ENCODE peak calls at places on chromosomes 6 and 20, in six cellular contexts. E is HepG2, N is HCT116, B is K562, H is H1, M is SK-N-SH. L is an unnamed sample.
A peak's percentile ranks its signal among the peaks of the same experiment; 100 is the strongest.

GRCh38 chr6:156601821-156602301 is 175.3 kb upstream of the ARID1B start:
- DNase-seq in E (no peak), H (no peak), B (no peak), N (no peak), M (no peak), L (no peak)

GRCh38 chr6:128139519-128139918 is 238.7 kb upstream of the THEMIS start:
- DNase-seq in N (no peak), E (peak; percentile 73), B (no peak), M (no peak), H (no peak), L (no peak)

GRCh38 chr20:8375898-8376297 is 243.8 kb downstream of the PLCB1 start:
- DNase-seq in H (no peak), N (no peak), M (no peak), E (no peak), B (no peak), L (no peak)

GRCh38 chr6:77561768-77562314 is 91.0 kb upstream of the MEI4 start:
- DNase-seq in N (no peak), B (no peak), H (no peak), E (no peak), M (no peak), L (no peak)

GRCh38 chr6:104601008-104601745 is 258.5 kb downstream of the HACE1 start:
- DNase-seq in B (no peak), E (no peak), M (no peak), N (no peak), H (no peak), L (no peak)

GRCh38 chr6:79574636-79575035 is 37.4 kb upstream of the LCA5 start:
- DNase-seq in E (peak; percentile 84), H (no peak), B (no peak), M (no peak), N (peak; percentile 8), L (peak; percentile 18)

GRCh38 chr20:3728876-3729275 is 3.6 kb upstream of the HSPA12B start:
- DNase-seq in B (no peak), N (no peak), M (peak; percentile 8), E (no peak), H (no peak), L (no peak)

GRCh38 chr6:156839591-156840001 is 62.4 kb downstream of the ARID1B start:
- DNase-seq in N (no peak), B (peak; percentile 66), H (no peak), M (no peak), E (no peak), L (no peak)

GRCh38 chr6:82248233-82248735 is 740 bp upstream of the IBTK start:
- DNase-seq in N (peak; percentile 49), M (no peak), E (peak; percentile 90), H (no peak), B (peak; percentile 68), L (no peak)

GRCh38 chr20:36591854-36592641 is 13.5 kb upstream of the RAB5IF start:
- DNase-seq in N (peak; percentile 22), M (peak; percentile 46), H (no peak), E (peak; percentile 73), B (peak; percentile 30), L (no peak)

GRCh38 chr20:44651507-44652373 is at the start of gene ADA:
- DNase-seq in M (peak; percentile 94), H (peak; percentile 82), N (no peak), E (peak; percentile 47), B (peak; percentile 76), L (no peak)

GRCh38 chr20:38202153-38202981 is 37.3 kb upstream of the TGM2 start:
- DNase-seq in N (no peak), M (no peak), H (no peak), E (no peak), B (peak; percentile 43), L (no peak)

GRCh38 chr6:129766959-129767728 is 57.2 kb upstream of the ARHGAP18 start:
- DNase-seq in B (peak; percentile 44), H (peak; percentile 66), E (no peak), M (peak; percentile 25), N (no peak), L (peak; percentile 13)

GRCh38 chr20:49983123-49983847 is 505 bp downstream of the SNAI1 start:
- DNase-seq in E (no peak), H (no peak), B (no peak), N (no peak), M (peak; percentile 62), L (no peak)

GRCh38 chr20:48288930-48289507 is 503.7 kb upstream of the SULF2 start:
- DNase-seq in E (peak; percentile 35), N (no peak), M (no peak), H (no peak), B (no peak), L (no peak)

GRCh38 chr6:4935981-4936680 is 67.7 kb downstream of the RPP40 start:
- DNase-seq in M (no peak), E (no peak), N (no peak), H (no peak), B (no peak), L (no peak)

GRCh38 chr20:25148181-25148981 is 47.1 kb upstream of the ENTPD6 start:
- DNase-seq in B (no peak), N (no peak), E (no peak), M (peak; percentile 56), H (peak; percentile 59), L (no peak)

GRCh38 chr6:47323887-47324286 is 14.2 kb upstream of the TNFRSF21 start:
- DNase-seq in N (no peak), B (no peak), H (no peak), M (no peak), E (no peak), L (no peak)

GRCh38 chr6:1066449-1066848 is 245.4 kb upstream of the FOXQ1 start:
- DNase-seq in H (no peak), E (no peak), N (no peak), B (no peak), M (no peak), L (no peak)

GRCh38 chr20:9996944-9997343 is 37.8 kb upstream of the ANKEF1 start:
- DNase-seq in E (no peak), M (no peak), H (no peak), B (no peak), N (no peak), L (no peak)

GRCh38 chr6:140486468-140487361 is 1112.3 kb upstream of the CITED2 start:
- DNase-seq in N (no peak), M (no peak), H (no peak), E (no peak), B (no peak), L (no peak)

GRCh38 chr6:140487586-140487985 is 1113.1 kb upstream of the CITED2 start:
- DNase-seq in H (no peak), E (no peak), M (no peak), N (no peak), B (no peak), L (no peak)

GRCh38 chr6:140490086-140490485 is 1115.6 kb upstream of the CITED2 start:
- DNase-seq in N (no peak), E (no peak), M (no peak), B (no peak), H (no peak), L (no peak)

GRCh38 chr6:140480852-140481251 is 1106.4 kb upstream of the CITED2 start:
- DNase-seq in H (no peak), E (no peak), N (no peak), M (no peak), B (no peak), L (no peak)

GRCh38 chr6:140485740-140486467 is 1111.5 kb upstream of the CITED2 start:
- DNase-seq in N (peak; percentile 45), M (no peak), E (no peak), B (peak; percentile 26), H (no peak), L (no peak)
- TF ChIP-seq YY1 in N (no peak), M (no peak), E (no peak), B (no peak), H (no peak), L (no peak)

DNA sequence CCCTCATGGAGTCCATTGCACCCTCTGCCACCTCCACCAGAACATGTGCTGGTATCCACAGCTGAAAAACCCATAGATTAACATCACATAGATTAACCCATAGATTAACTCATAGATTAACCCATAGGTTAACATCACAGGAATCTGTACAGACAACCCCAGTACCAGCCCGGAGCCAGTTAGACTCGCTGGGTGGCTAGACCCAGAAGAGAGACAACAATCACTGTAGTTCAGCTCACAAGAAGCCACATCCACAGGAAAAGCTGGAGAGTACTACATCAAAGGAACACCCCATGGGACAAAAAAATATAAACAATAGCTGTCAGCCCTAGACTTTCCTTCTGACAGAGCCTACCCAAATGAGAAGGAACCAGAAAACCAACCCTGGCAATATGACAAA is 25.1 kb downstream of the SERPINB9 start:
- DNase-seq in M (no peak), B (no peak), H (no peak), N (no peak), E (no peak), L (no peak)
- H3K4me1 ChIP-seq in M (peaks cover 7% of the 10 kb centered on the region), B (peaks cover 3% of the 10 kb centered on the region), H (peaks cover 15% of the 10 kb centered on the region), N (peaks cover 39% of the 10 kb centered on the region), E (peaks cover 44% of the 10 kb centered on the region), L (peaks cover 6% of the 10 kb centered on the region)

GRCh38 chr20:62352402-62353288 is 14.5 kb downstream of the LAMA5 start:
- DNase-seq in H (no peak), B (no peak), M (peak; percentile 92), E (no peak), N (no peak), L (no peak)
- TF ChIP-seq YY1 in H (no peak), B (no peak), M (no peak), E (no peak), N (no peak), L (no peak)

GRCh38 chr6:167850792-167851191 is 24.1 kb downstream of the AFDN start:
- DNase-seq in B (no peak), E (no peak), N (no peak), H (no peak), M (no peak), L (no peak)
- H3K4me1 ChIP-seq in B (peaks cover 12% of the 10 kb centered on the region), E (peaks cover 86% of the 10 kb centered on the region), N (peaks cover 58% of the 10 kb centered on the region), H (no peaks in the 10 kb centered on the region), M (peaks cover 9% of the 10 kb centered on the region), L (peaks cover 4% of the 10 kb centered on the region)

GRCh38 chr20:64074963-64075362 is 4.4 kb downstream of the RGS19 start:
- DNase-seq in N (no peak), B (no peak), H (no peak), M (no peak), E (no peak), L (no peak)

GRCh38 chr20:64075556-64075955 is 3.8 kb downstream of the RGS19 start:
- DNase-seq in H (no peak), N (no peak), B (no peak), E (no peak), M (no peak), L (no peak)

GRCh38 chr20:64074184-64074789 is 5.0 kb downstream of the RGS19 start:
- DNase-seq in H (no peak), B (no peak), M (no peak), E (no peak), N (no peak), L (no peak)

GRCh38 chr20:64072664-64073063 is 6.7 kb downstream of the RGS19 start:
- DNase-seq in M (no peak), N (no peak), H (no peak), E (no peak), B (no peak), L (no peak)

DNA sequence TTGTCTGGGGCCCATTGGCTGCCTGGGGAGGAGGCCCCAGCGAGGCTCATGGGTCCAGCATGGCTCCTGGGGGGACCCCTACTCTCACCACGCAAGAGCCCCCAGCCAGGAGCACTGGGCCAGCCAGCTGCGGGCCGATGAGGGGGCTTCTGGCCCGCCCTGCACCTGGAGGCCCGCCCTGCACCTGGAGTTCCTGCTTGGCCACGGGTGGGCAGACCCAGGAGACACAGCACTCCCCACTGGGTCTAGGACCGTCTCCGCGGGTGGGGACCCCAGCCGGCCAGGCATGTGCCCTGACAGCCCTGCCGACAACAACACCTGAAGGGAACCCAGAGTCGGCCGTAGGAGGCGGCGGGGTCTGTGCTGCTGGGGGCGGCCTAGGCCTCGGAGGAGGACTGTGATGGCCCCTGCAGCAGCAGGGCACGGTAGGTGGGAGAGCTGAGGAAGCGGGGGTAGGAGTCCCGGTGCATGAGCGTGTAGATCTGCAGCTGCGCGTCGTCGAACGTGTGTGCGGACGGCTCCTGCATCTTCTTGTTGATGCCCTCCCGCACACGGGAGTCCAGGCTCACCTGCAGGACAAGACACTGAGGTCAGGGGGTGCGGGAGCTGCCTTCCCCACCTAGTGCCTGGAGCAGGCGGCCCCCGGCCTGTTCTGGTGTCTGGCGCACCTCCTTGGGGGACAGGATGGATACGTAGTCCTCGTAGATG is 5.7 kb downstream of the RGS19 start:
- DNase-seq in M (no peak), B (no peak), H (no peak), E (no peak), N (no peak), L (no peak)
- TF ChIP-seq YY1 in M (no peak), B (no peak), H (no peak), E (no peak), N (no peak), L (no peak)

L was measured in NT2/D1.